ENCODE peak calls at places on chromosome X, in ten cellular contexts. Q is MM.1S, X is body of pancreas, A is tibial nerve, I is right lobe of liver, V is mammary epithelial cell, S is heart left ventricle, H is transverse colon, F is upper lobe of left lung, M is hepatocyte. R is an unnamed sample. For H3K36me3, the result is how much of the 10 kb centered on the place peaks cover.

GRCh38 chrX:30735839-30736238 is 82.6 kb downstream of the GK start:
- DNase-seq in X (peak), I (peak), S (no peak), V (peak), H (peak), M (peak), Q (peak), A (peak), F (peak), R (peak)

GRCh38 chrX:16882188-16882587 is 12.0 kb upstream of the RBBP7 start:
- DNase-seq in F (peak), V (peak), H (peak), X (peak), S (no peak), I (peak), A (no peak), M (peak), Q (peak), R (no peak)

GRCh38 chrX:50198348-50198747 is 2.5 kb downstream of the AKAP4 start:
- DNase-seq in X (no peak), H (no peak), Q (no peak), A (no peak), S (no peak), I (no peak), V (no peak), F (no peak), M (peak), R (no peak)

GRCh38 chrX:129472116-129472515 is 51.2 kb downstream of the SMARCA1 start:
- DNase-seq in S (no peak), H (no peak), V (peak), X (no peak), M (no peak), I (no peak), F (no peak), Q (no peak), A (no peak), R (peak)

GRCh38 chrX:103256651-103257050 is 1.7 kb upstream of the TCEAL8 start:
- DNase-seq in H (no peak), I (no peak), M (no peak), F (no peak), Q (no peak), V (no peak), S (no peak), A (no peak), X (no peak), R (no peak)

GRCh38 chrX:139112432-139112831 is 400.9 kb upstream of the FGF13 start:
- DNase-seq in Q (no peak), A (no peak), F (no peak), M (peak), H (no peak), V (no peak), X (no peak), I (no peak), S (no peak), R (no peak)

GRCh38 chrX:103774070-103774642 is 2.5 kb upstream of the PLP1 start:
- DNase-seq in A (no peak), X (peak), I (no peak), H (no peak), M (peak), V (peak), Q (peak), F (no peak), S (no peak), R (no peak)

GRCh38 chrX:46180258-46180687 is 364.9 kb downstream of the ZNF674 start:
- DNase-seq in Q (peak), F (no peak), X (no peak), H (no peak), A (no peak), M (no peak), S (no peak), V (peak), I (no peak), R (no peak)

GRCh38 chrX:47264507-47265173 is 31.8 kb downstream of the USP11 start:
- DNase-seq in X (no peak), S (no peak), F (no peak), Q (no peak), V (peak), M (no peak), A (no peak), H (no peak), I (no peak), R (peak)

GRCh38 chrX:24231169-24231568 is 81.6 kb downstream of the ZFX start:
- DNase-seq in H (no peak), Q (no peak), F (no peak), X (peak), I (no peak), M (peak), A (peak), S (no peak), V (peak), R (peak)

GRCh38 chrX:21715825-21716224 is 42.1 kb downstream of the SMPX start:
- DNase-seq in I (no peak), H (no peak), V (no peak), M (no peak), S (no peak), F (no peak), Q (no peak), X (no peak), A (no peak), R (no peak)

GRCh38 chrX:150362599-150363481 is at the start of gene MAMLD1:
- DNase-seq in S (peak), V (peak), M (peak), F (peak), I (peak), H (peak), X (peak), A (peak), Q (peak), R (no peak)

GRCh38 chrX:12309040-12309732 is 170.9 kb downstream of the FRMPD4 start:
- DNase-seq in S (no peak), X (no peak), I (no peak), F (no peak), H (no peak), M (no peak), A (no peak), Q (no peak), V (no peak), R (no peak)

GRCh38 chrX:110341189-110342035 is 17.2 kb upstream of the RTL9 start:
- DNase-seq in Q (no peak), A (no peak), X (peak), V (peak), F (no peak), M (no peak), S (no peak), H (no peak), I (no peak), R (peak)

GRCh38 chrX:22376369-22376768 is 103.7 kb downstream of the CBLL2 start:
- DNase-seq in A (no peak), Q (no peak), V (no peak), I (no peak), X (no peak), M (no peak), H (no peak), F (no peak), S (no peak), R (no peak)

GRCh38 chrX:96884027-96884426 is 319 bp downstream of the RPA4 start:
- DNase-seq in S (no peak), F (no peak), M (no peak), A (no peak), H (no peak), X (no peak), Q (no peak), I (no peak), V (no peak), R (no peak)

GRCh38 chrX:150873616-150874015 is 24.9 kb downstream of the CD99L2 start:
- DNase-seq in Q (peak), V (peak), H (no peak), M (no peak), F (no peak), S (peak), A (no peak), X (peak), I (no peak), R (no peak)

GRCh38 chrX:155938132-155938531 is 57.0 kb downstream of the VAMP7 start:
- DNase-seq in X (no peak), H (no peak), M (no peak), V (no peak), F (no peak), Q (no peak), I (no peak), A (no peak), S (no peak), R (no peak)

GRCh38 chrX:115373308-115373707 is 83.8 kb downstream of the LUZP4 start:
- DNase-seq in S (no peak), A (no peak), X (no peak), V (no peak), F (no peak), I (no peak), H (no peak), M (no peak), Q (no peak), R (no peak)

GRCh38 chrX:15475486-15475885 is 17.6 kb downstream of the PIR start:
- DNase-seq in M (no peak), Q (no peak), A (no peak), V (no peak), I (no peak), S (no peak), F (no peak), H (no peak), X (no peak), R (no peak)

GRCh38 chrX:13430136-13430827 is 110.4 kb upstream of the ATXN3L start:
- DNase-seq in X (no peak), F (no peak), S (no peak), M (no peak), I (no peak), A (no peak), Q (no peak), V (peak), H (no peak), R (no peak)

GRCh38 chrX:6257025-6257424 is 28.4 kb upstream of the NLGN4X start:
- DNase-seq in X (no peak), H (no peak), S (no peak), I (no peak), F (no peak), V (no peak), A (no peak), Q (no peak), M (no peak), R (no peak)

GRCh38 chrX:9555354-9555753 is 90.5 kb downstream of the TBL1X start:
- DNase-seq in Q (no peak), A (no peak), M (no peak), X (no peak), I (no peak), H (no peak), S (no peak), F (no peak), V (no peak), R (no peak)

GRCh38 chrX:22378296-22378695 is 105.6 kb downstream of the CBLL2 start:
- DNase-seq in A (no peak), I (no peak), V (peak), X (no peak), F (no peak), S (no peak), Q (no peak), H (no peak), M (no peak), R (no peak)

GRCh38 chrX:85024562-85024961 is 20.9 kb downstream of the APOOL start:
- DNase-seq in V (no peak), X (no peak), A (no peak), M (no peak), H (no peak), I (no peak), F (no peak), Q (no peak), S (no peak), R (no peak)

GRCh38 chrX:107849747-107850478 is 24.2 kb downstream of the MID2 start:
- DNase-seq in S (no peak), A (no peak), I (no peak), X (no peak), V (peak), Q (no peak), H (no peak), F (no peak), M (no peak), R (no peak)

GRCh38 chrX:18146954-18147353 is 73.7 kb downstream of the BEND2 start:
- DNase-seq in S (no peak), A (no peak), M (peak), V (no peak), F (no peak), X (no peak), Q (no peak), I (no peak), H (no peak), R (peak)

GRCh38 chrX:24341795-24342194 is 18.6 kb upstream of the SUPT20HL1 start:
- DNase-seq in V (peak), X (no peak), I (no peak), H (no peak), M (no peak), F (no peak), S (no peak), Q (no peak), A (no peak), R (peak)

GRCh38 chrX:23513121-23513520 is 154.2 kb upstream of the PRDX4 start:
- DNase-seq in V (no peak), I (no peak), H (no peak), Q (no peak), X (no peak), S (no peak), F (no peak), A (no peak), M (no peak), R (no peak)

GRCh38 chrX:155747520-155747919 is 133.6 kb upstream of the VAMP7 start:
- DNase-seq in Q (no peak), H (peak), S (peak), V (peak), A (peak), X (peak), I (no peak), F (peak), M (no peak), R (no peak)

GRCh38 chrX:13506574-13506973 is 62.8 kb upstream of the EGFL6 start:
- DNase-seq in M (peak), X (peak), Q (peak), H (peak), F (no peak), I (no peak), S (no peak), V (peak), A (no peak), R (no peak)

GRCh38 chrX:259692-260355 is 21.4 kb upstream of the PLCXD1 start:
- DNase-seq in X (no peak), S (no peak), A (no peak), H (no peak), M (no peak), V (no peak), Q (no peak), F (no peak), I (peak), R (no peak)

GRCh38 chrX:102345916-102346315 is 93.9 kb downstream of the NXF2B start:
- DNase-seq in X (peak), H (peak), M (peak), I (peak), Q (peak), S (peak), A (peak), F (peak), V (peak), R (no peak)

DNA sequence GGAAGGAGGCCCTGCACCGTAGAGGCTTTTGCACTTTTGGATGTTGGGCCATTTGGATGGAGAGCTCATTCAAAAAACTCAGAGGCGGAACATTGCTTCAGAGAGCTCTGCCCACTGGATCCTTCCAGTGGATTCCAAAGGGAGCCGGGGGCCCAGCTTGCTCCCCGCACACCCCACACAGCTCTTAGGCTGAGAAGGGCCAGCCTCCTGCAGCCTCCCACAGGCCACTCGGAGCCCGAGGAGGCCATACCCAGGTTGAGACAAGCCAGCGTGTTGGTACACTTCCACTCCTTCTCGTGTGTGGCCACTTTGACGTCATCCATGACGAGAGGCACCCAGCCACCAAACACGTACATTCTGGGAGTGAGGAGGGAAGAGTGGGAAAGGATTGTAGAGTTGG is 10.3 kb downstream of the HCFC1 start:
- DNase-seq in F (no peak), A (no peak), V (no peak), Q (no peak), I (no peak), H (no peak), S (no peak), X (no peak), M (no peak), R (no peak)
- H3K36me3 ChIP-seq in F (half or more), A (under half), V (under half), Q (under half), I (under half), H (under half), S (half or more), X (under half), M (under half), R (under half)

DNA sequence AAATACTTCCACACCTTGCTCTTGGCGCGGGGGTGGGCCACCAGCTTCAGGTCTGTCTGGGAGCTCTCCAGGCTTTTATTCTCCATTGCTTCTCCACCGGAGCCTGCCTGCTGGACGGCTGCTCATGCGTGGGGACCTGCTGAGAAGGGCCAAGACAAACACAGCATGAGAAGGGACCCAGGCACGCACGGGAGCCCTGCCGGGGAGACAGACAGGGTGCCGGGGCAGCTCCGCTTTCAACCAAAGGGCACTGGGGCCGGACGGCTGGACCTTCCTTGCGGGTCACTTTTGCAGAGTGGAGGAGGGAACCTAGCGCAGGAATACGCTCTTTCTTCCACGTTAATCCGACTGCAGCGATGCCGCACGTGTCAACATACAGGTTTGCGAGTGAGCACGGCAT is 10.1 kb downstream of the DHRSX start:
- DNase-seq in S (no peak), Q (no peak), X (no peak), F (no peak), I (no peak), V (no peak), M (no peak), A (no peak), H (no peak), R (no peak)
- H3K36me3 ChIP-seq in S (under half), Q (under half), X (under half), F (under half), I (under half), V (under half), M (under half), A (under half), H (under half), R (under half)

GRCh38 chrX:2395261-2395850 is 105.4 kb downstream of the DHRSX start:
- DNase-seq in V (no peak), M (no peak), Q (no peak), F (no peak), S (no peak), H (no peak), A (no peak), X (no peak), I (peak), R (no peak)

GRCh38 chrX:2390754-2391153 is 110.0 kb downstream of the DHRSX start:
- DNase-seq in X (no peak), A (no peak), H (no peak), V (no peak), F (no peak), M (no peak), I (no peak), Q (no peak), S (no peak), R (no peak)

GRCh38 chrX:2388669-2389068 is 112.1 kb downstream of the DHRSX start:
- DNase-seq in I (no peak), H (no peak), A (no peak), X (no peak), F (no peak), M (no peak), Q (no peak), S (no peak), V (no peak), R (no peak)

GRCh38 chrX:2389324-2389723 is 111.5 kb downstream of the DHRSX start:
- DNase-seq in S (no peak), A (no peak), Q (no peak), V (no peak), X (no peak), I (no peak), H (no peak), F (no peak), M (no peak), R (no peak)

DNA sequence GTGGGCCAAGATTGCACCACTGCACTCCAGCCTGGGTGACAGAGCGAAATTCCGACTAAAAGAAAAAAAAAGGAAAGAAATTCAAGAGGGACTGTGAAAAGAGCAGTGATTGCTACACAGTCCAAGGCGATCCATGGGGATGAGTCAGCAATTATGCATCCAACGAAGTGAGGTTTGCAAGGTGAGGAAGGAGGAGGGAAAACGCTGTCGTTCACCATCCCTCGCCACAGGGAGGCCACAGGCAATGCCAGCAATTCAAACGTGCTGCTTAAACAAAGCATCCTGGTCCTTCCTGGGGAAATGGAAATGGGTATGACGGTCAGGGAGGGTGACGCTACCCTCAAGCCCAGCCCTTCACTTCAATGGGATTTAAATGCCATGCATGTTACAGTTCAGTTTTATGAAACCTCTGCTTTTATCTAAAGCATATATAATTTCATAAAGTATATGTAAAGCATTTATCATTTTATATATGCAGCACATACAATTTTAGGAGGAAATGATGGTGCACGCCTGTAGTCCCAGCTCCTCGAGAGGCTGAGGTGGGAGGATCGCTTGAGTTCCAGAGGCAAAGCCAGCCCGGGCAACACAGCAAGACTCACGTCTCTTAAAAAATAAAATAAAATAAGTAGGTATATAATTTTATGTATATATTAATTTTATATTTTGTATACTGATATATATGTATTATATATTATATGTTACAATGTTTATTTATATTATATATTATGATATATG is 108.7 kb downstream of the DHRSX start:
- DNase-seq in F (no peak), A (no peak), X (peak), V (peak), M (peak), Q (no peak), H (no peak), I (peak), S (no peak), R (peak)
- H3K36me3 ChIP-seq in F (under half), A (under half), X (under half), V (under half), M (under half), Q (under half), H (under half), I (under half), S (under half), R (under half)

GRCh38 chrX:40632199-40632598 is 9.0 kb downstream of the MPC1L start:
- DNase-seq in A (no peak), M (no peak), X (no peak), S (no peak), F (no peak), I (no peak), H (no peak), Q (no peak), V (no peak), R (no peak)
- H3K36me3 ChIP-seq in A (under half), M (under half), X (under half), S (half or more), F (half or more), I (under half), H (under half), Q (under half), V (under half), R (under half)

R was measured in kidney epithelial cell.